ENCODE peak calls at places on chromosomes 7 and 10, in five cellular contexts. One of them, this sample, is unnamed.

GRCh38 chr10:14074062-14074884 is 256.5 kb downstream of the FRMD4A start:
- DNase-seq in HepG2: peak
- DNase-seq in HCT116: peak
- DNase-seq in PC-9: peak
- DNase-seq in PC-3: peak
- DNase-seq in this sample: peak

GRCh38 chr7:74290590-74290950 is 1.4 kb downstream of the CLIP2 start:
- DNase-seq in PC-9: no peak
- DNase-seq in PC-3: no peak
- DNase-seq in HepG2: no peak
- DNase-seq in HCT116: no peak
- DNase-seq in this sample: no peak

GRCh38 chr10:12194752-12195271 is 879 bp downstream of the NUDT5 start:
- DNase-seq in PC-3: peak
- DNase-seq in PC-9: no peak
- DNase-seq in HCT116: no peak
- DNase-seq in HepG2: no peak
- DNase-seq in this sample: peak

GRCh38 chr7:40887099-40887498 is 752.3 kb downstream of the SUGCT start:
- DNase-seq in PC-3: peak
- DNase-seq in PC-9: peak
- DNase-seq in HepG2: no peak
- DNase-seq in HCT116: no peak
- DNase-seq in this sample: no peak

GRCh38 chr10:97701438-97702064 is 12.0 kb upstream of the MARVELD1 start:
- DNase-seq in HepG2: peak
- DNase-seq in HCT116: no peak
- DNase-seq in PC-3: peak
- DNase-seq in PC-9: no peak
- DNase-seq in this sample: peak

GRCh38 chr10:91681361-91682276 is 48.7 kb upstream of the PPP1R3C start:
- DNase-seq in HCT116: no peak
- DNase-seq in PC-3: no peak
- DNase-seq in HepG2: no peak
- DNase-seq in PC-9: no peak
- DNase-seq in this sample: no peak

GRCh38 chr7:157928808-157929425 is 592.1 kb downstream of the DNAJB6 start:
- DNase-seq in PC-3: no peak
- DNase-seq in HCT116: no peak
- DNase-seq in PC-9: no peak
- DNase-seq in HepG2: no peak
- DNase-seq in this sample: no peak

GRCh38 chr7:99693427-99694200 is 13.8 kb upstream of the CYP3A5 start:
- DNase-seq in HCT116: no peak
- DNase-seq in PC-3: no peak
- DNase-seq in HepG2: peak
- DNase-seq in PC-9: peak
- DNase-seq in this sample: peak

GRCh38 chr10:73782749-73783085 is 869 bp downstream of the CHCHD1 start:
- DNase-seq in PC-3: no peak
- DNase-seq in PC-9: no peak
- DNase-seq in HepG2: no peak
- DNase-seq in HCT116: no peak
- DNase-seq in this sample: no peak

GRCh38 chr7:1975179-1975578 is 257.6 kb downstream of the MAD1L1 start:
- DNase-seq in HCT116: no peak
- DNase-seq in PC-3: no peak
- DNase-seq in HepG2: no peak
- DNase-seq in PC-9: no peak
- DNase-seq in this sample: no peak

GRCh38 chr7:45120-46090 is 147.0 kb upstream of the FAM20C start:
- DNase-seq in HepG2: no peak
- DNase-seq in PC-9: no peak
- DNase-seq in PC-3: no peak
- DNase-seq in HCT116: no peak
- DNase-seq in this sample: no peak

GRCh38 chr10:6385683-6386082 is 183.0 kb downstream of the PFKFB3 start:
- DNase-seq in HCT116: no peak
- DNase-seq in PC-3: peak
- DNase-seq in PC-9: peak
- DNase-seq in HepG2: no peak
- DNase-seq in this sample: peak

GRCh38 chr7:11540271-11540761 is 291.7 kb downstream of the THSD7A start:
- DNase-seq in PC-3: peak
- DNase-seq in HepG2: no peak
- DNase-seq in HCT116: peak
- DNase-seq in PC-9: no peak
- DNase-seq in this sample: peak

GRCh38 chr7:111705807-111706206 is 143.5 kb upstream of the IMMP2L start:
- DNase-seq in HepG2: no peak
- DNase-seq in HCT116: no peak
- DNase-seq in PC-3: no peak
- DNase-seq in PC-9: no peak
- DNase-seq in this sample: no peak

GRCh38 chr7:70506463-70506862 is 625.5 kb upstream of the GALNT17 start:
- DNase-seq in HepG2: peak
- DNase-seq in PC-3: no peak
- DNase-seq in HCT116: no peak
- DNase-seq in PC-9: no peak
- DNase-seq in this sample: peak

GRCh38 chr7:101696-102376 is 90.5 kb upstream of the FAM20C start:
- DNase-seq in HCT116: no peak
- DNase-seq in PC-3: peak
- DNase-seq in HepG2: no peak
- DNase-seq in PC-9: peak
- DNase-seq in this sample: peak

GRCh38 chr10:116984202-116984993 is 20.6 kb downstream of the SHTN1 start:
- DNase-seq in HepG2: peak
- DNase-seq in PC-9: no peak
- DNase-seq in PC-3: no peak
- DNase-seq in HCT116: no peak
- DNase-seq in this sample: no peak

GRCh38 chr10:85788570-85788969 is 578.0 kb downstream of the GRID1 start:
- DNase-seq in PC-9: no peak
- DNase-seq in HepG2: no peak
- DNase-seq in PC-3: no peak
- DNase-seq in HCT116: no peak
- DNase-seq in this sample: no peak

DNA sequence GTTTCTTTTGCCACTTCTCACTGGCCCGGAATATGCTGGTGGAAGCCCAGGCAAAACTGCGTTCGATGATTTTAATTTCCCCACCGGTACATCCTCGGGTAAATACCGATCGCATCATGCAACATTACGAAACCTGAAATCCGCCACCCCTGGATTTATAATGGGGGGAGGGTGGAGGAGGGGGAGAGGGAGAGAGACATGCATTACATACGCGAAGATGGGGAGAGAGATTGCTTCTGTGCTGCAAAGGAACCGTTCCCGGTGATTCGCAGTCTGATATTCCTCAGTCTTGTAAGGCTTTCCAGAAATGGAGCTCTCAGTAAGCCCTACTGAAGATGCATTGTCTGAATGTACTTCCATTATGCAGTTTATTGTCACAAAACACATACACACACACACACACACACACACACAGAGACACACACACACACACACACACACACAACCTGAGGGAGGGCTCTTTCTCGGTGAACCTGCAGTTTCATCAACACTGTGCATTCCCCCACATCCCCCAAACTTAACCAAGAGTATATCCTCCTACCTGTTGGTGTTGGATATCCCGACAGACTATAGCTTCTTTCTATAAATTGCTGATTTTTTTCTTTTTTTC is 741 bp downstream of the GPR85 start:
- DNase-seq in PC-9: no peak
- DNase-seq in PC-3: no peak
- DNase-seq in HCT116: no peak
- DNase-seq in HepG2: no peak
- DNase-seq in this sample: no peak
- TF ChIP-seq EZH2 in PC-9: no peak
- TF ChIP-seq EZH2 in PC-3: no peak
- TF ChIP-seq EZH2 in HCT116: no peak
- TF ChIP-seq EZH2 in HepG2: no peak
- TF ChIP-seq EZH2 in this sample: no peak

DNA sequence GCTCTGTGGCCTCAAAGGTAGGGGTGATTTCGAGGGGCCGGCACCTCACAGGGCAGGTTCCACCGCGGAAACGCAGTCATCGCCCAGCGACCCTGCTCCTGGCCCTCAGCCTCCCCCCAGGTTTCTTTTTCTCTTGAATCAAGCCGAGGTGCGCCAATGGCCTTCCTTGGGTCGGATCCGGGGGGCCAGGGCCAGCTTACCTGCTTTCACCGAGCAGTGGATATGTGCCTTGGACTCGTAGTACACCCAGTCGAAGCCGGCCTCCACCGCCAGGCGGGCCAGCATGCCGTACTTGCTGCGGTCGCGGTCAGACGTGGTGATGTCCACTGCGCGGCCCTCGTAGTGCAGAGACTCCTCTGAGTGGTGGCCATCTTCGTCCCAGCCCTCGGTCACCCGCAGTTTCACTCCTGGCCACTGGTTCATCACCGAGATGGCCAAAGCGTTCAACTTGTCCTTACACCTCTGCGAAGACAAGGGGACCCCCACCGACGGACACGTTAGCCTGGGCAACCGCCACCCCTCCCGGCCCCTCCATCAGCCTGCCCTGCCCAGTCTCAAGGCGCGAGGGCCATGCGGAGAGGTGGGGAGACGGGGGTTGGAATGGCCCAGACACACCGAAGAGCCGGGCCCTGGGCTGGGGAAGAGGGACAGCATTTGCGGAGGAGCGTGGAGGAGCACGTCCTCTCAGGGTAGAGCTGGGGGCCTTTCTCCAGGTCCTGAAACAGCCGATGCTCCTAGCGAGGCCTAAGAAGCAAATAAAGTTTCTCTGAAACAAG is 6.0 kb downstream of the SHH start:
- DNase-seq in PC-9: no peak
- DNase-seq in HCT116: no peak
- DNase-seq in HepG2: no peak
- DNase-seq in PC-3: no peak
- DNase-seq in this sample: no peak
- TF ChIP-seq EZH2 in PC-9: no peak
- TF ChIP-seq EZH2 in HCT116: no peak
- TF ChIP-seq EZH2 in HepG2: no peak
- TF ChIP-seq EZH2 in PC-3: no peak
- TF ChIP-seq EZH2 in this sample: no peak

GRCh38 chr10:84196083-84196482 is 1.7 kb downstream of the CDHR1 start:
- DNase-seq in HepG2: peak
- DNase-seq in PC-9: peak
- DNase-seq in HCT116: no peak
- DNase-seq in PC-3: no peak
- DNase-seq in this sample: no peak

GRCh38 chr10:84195044-84195830 is 900 bp downstream of the CDHR1 start:
- DNase-seq in PC-9: no peak
- DNase-seq in HCT116: no peak
- DNase-seq in HepG2: no peak
- DNase-seq in PC-3: no peak
- DNase-seq in this sample: no peak

GRCh38 chr10:84193327-84193726 is 1.0 kb upstream of the CDHR1 start:
- DNase-seq in HepG2: no peak
- DNase-seq in PC-9: no peak
- DNase-seq in HCT116: no peak
- DNase-seq in PC-3: no peak
- DNase-seq in this sample: no peak

GRCh38 chr10:84193846-84194423 is 402 bp upstream of the CDHR1 start:
- DNase-seq in HepG2: no peak
- DNase-seq in PC-9: no peak
- DNase-seq in HCT116: no peak
- DNase-seq in PC-3: no peak
- DNase-seq in this sample: no peak

GRCh38 chr10:84194424-84195043 is at the start of gene CDHR1:
- DNase-seq in PC-9: no peak
- DNase-seq in HepG2: no peak
- DNase-seq in HCT116: no peak
- DNase-seq in PC-3: no peak
- DNase-seq in this sample: peak
- TF ChIP-seq EZH2 in PC-9: no peak
- TF ChIP-seq EZH2 in HepG2: no peak
- TF ChIP-seq EZH2 in HCT116: no peak
- TF ChIP-seq EZH2 in PC-3: no peak
- TF ChIP-seq EZH2 in this sample: peak

GRCh38 chr10:132942740-132943554 is 577 bp upstream of the CFAP46 start:
- DNase-seq in HCT116: no peak
- DNase-seq in PC-9: no peak
- DNase-seq in PC-3: no peak
- DNase-seq in HepG2: no peak
- DNase-seq in this sample: no peak
- TF ChIP-seq EZH2 in HCT116: no peak
- TF ChIP-seq EZH2 in PC-9: no peak
- TF ChIP-seq EZH2 in PC-3: no peak
- TF ChIP-seq EZH2 in HepG2: no peak
- TF ChIP-seq EZH2 in this sample: no peak

GRCh38 chr10:102400598-102401321 is 5.3 kb downstream of the NFKB2 start:
- DNase-seq in PC-9: no peak
- DNase-seq in HepG2: no peak
- DNase-seq in HCT116: no peak
- DNase-seq in PC-3: no peak
- DNase-seq in this sample: no peak
- TF ChIP-seq EZH2 in PC-9: no peak
- TF ChIP-seq EZH2 in HepG2: no peak
- TF ChIP-seq EZH2 in HCT116: no peak
- TF ChIP-seq EZH2 in PC-3: no peak
- TF ChIP-seq EZH2 in this sample: no peak

This sample was measured in hepatocyte.